ENCODE peak calls at places on chromosomes 3 and 15, in four cellular contexts. R is GM12892, A is sigmoid colon, C is HCT116. Q is an unnamed sample.

GRCh38 chr3:41118461-41119385 is 80.6 kb upstream of the CTNNB1 start:
- DNase-seq in R (no peak), A (no peak), C (no peak), Q (no peak)

GRCh38 chr15:100879046-100879445 is 585 bp upstream of the ALDH1A3 start:
- DNase-seq in C (no peak), A (no peak), R (peak), Q (no peak)

GRCh38 chr3:46615050-46615449 is 2.7 kb downstream of the FAM240A start:
- DNase-seq in C (no peak), R (no peak), A (no peak), Q (no peak)

GRCh38 chr3:8733332-8734094 is at the start of gene CAV3:
- DNase-seq in R (no peak), A (no peak), C (no peak), Q (no peak)

GRCh38 chr15:72197460-72198409 is at the start of gene GRAMD2A:
- DNase-seq in C (peak), A (no peak), R (peak), Q (no peak)

GRCh38 chr3:186990282-186990681 is 60.0 kb downstream of the ST6GAL1 start:
- DNase-seq in R (no peak), C (no peak), A (no peak), Q (no peak)

GRCh38 chr3:186772281-186772885 is 11.0 kb upstream of the EIF4A2 start:
- DNase-seq in R (peak), C (no peak), A (no peak), Q (no peak)

GRCh38 chr3:171302009-171302408 is 158.2 kb downstream of the TNIK start:
- DNase-seq in C (no peak), A (no peak), R (no peak), Q (no peak)

GRCh38 chr3:135059580-135059979 is 264.5 kb downstream of the EPHB1 start:
- DNase-seq in C (no peak), R (no peak), A (no peak), Q (no peak)

GRCh38 chr3:194100856-194101390 is 35.0 kb upstream of the HES1 start:
- DNase-seq in R (peak), A (no peak), C (no peak), Q (peak)

GRCh38 chr15:59274126-59274970 is 67.7 kb downstream of the LDHAL6B start:
- DNase-seq in R (no peak), A (no peak), C (no peak), Q (no peak)

GRCh38 chr3:122219242-122219872 is 35.9 kb downstream of the CASR start:
- DNase-seq in C (no peak), R (no peak), A (no peak), Q (no peak)

GRCh38 chr3:18424213-18424861 is 802 bp downstream of the SATB1 start:
- DNase-seq in A (peak), R (no peak), C (no peak), Q (no peak)

GRCh38 chr3:43296565-43296964 is 10.2 kb downstream of the SNRK start:
- DNase-seq in A (no peak), C (no peak), R (no peak), Q (no peak)

GRCh38 chr15:61049003-61049402 is 180.1 kb downstream of the RORA start:
- DNase-seq in C (no peak), R (no peak), A (no peak), Q (no peak)

GRCh38 chr3:126758019-126758418 is 54.0 kb downstream of the CHCHD6 start:
- DNase-seq in A (no peak), C (no peak), R (no peak), Q (no peak)

GRCh38 chr3:188097786-188098185 is 56.2 kb upstream of the LPP start:
- DNase-seq in A (no peak), R (no peak), C (no peak), Q (no peak)

GRCh38 chr15:28923726-28924280 is 38.0 kb downstream of the APBA2 start:
- DNase-seq in R (no peak), A (peak), C (no peak), Q (no peak)

GRCh38 chr3:151787626-151788025 is 26.3 kb upstream of the AADAC start:
- DNase-seq in A (no peak), R (no peak), C (no peak), Q (no peak)

GRCh38 chr15:69869881-69870465 is 227.7 kb downstream of the TLE3 start:
- DNase-seq in R (no peak), A (no peak), C (no peak), Q (no peak)

GRCh38 chr15:43518073-43518761 is 809 bp downstream of the MAP1A start:
- DNase-seq in A (no peak), C (no peak), R (no peak), Q (no peak)

GRCh38 chr15:63396546-63396939 is 14.9 kb upstream of the CA12 start:
- DNase-seq in A (no peak), C (no peak), R (no peak), Q (no peak)

GRCh38 chr3:186705882-186706780 is 11.0 kb upstream of the KNG1 start:
- DNase-seq in R (no peak), A (no peak), C (no peak), Q (peak)

GRCh38 chr3:117356296-117356695 is 646.7 kb downstream of the TUSC7 start:
- DNase-seq in C (no peak), A (no peak), R (no peak), Q (no peak)

GRCh38 chr15:80464952-80465645 is 60.9 kb downstream of the ARNT2 start:
- DNase-seq in A (no peak), C (no peak), R (no peak), Q (no peak)

GRCh38 chr15:94744080-94744793 is 512.9 kb downstream of the MCTP2 start:
- DNase-seq in C (no peak), R (no peak), A (no peak), Q (no peak)

GRCh38 chr3:67083277-67083676 is 85.2 kb downstream of the KBTBD8 start:
- DNase-seq in R (no peak), C (no peak), A (no peak), Q (peak)

GRCh38 chr15:40770147-40770721 is 454 bp downstream of the C15orf62 start:
- DNase-seq in A (no peak), R (no peak), C (no peak), Q (no peak)

GRCh38 chr3:140505256-140505655 is 172.6 kb upstream of the TRIM42 start:
- DNase-seq in R (no peak), A (no peak), C (no peak), Q (peak)

GRCh38 chr3:58536501-58537411 is at the start of gene ACOX2:
- DNase-seq in R (no peak), A (peak), C (no peak), Q (no peak)

GRCh38 chr3:36514171-36514570 is 133.9 kb downstream of the STAC start:
- DNase-seq in A (no peak), R (no peak), C (no peak), Q (no peak)

GRCh38 chr15:39438260-39438659 is 142.6 kb upstream of the THBS1 start:
- DNase-seq in R (no peak), C (no peak), A (peak), Q (no peak)
- TF ChIP-seq POLR2AphosphoS5 in R (no peak), C (no peak), A (no peak), Q (no peak)

GRCh38 chr3:108125151-108125540 is 34.3 kb upstream of the CD47 start:
- DNase-seq in R (no peak), A (no peak), C (no peak), Q (no peak)

GRCh38 chr3:108127301-108127988 is 36.6 kb upstream of the CD47 start:
- DNase-seq in C (no peak), A (no peak), R (no peak), Q (peak)

GRCh38 chr3:108126348-108126747 is 35.5 kb upstream of the CD47 start:
- DNase-seq in C (no peak), R (no peak), A (no peak), Q (no peak)

GRCh38 chr3:108124337-108125150 is 33.7 kb upstream of the CD47 start:
- DNase-seq in C (no peak), R (no peak), A (no peak), Q (peak)

GRCh38 chr3:108125550-108126071 is 34.8 kb upstream of the CD47 start:
- DNase-seq in R (no peak), A (no peak), C (no peak), Q (peak)
- TF ChIP-seq POLR2AphosphoS5 in R (peak), A (no peak), C (no peak), Q (peak)

GRCh38 chr3:159895430-159895829 is 93.2 kb upstream of the IL12A start:
- DNase-seq in A (no peak), R (no peak), C (no peak), Q (no peak)

GRCh38 chr3:159899198-159899597 is 89.4 kb upstream of the IL12A start:
- DNase-seq in R (no peak), C (no peak), A (no peak), Q (no peak)

GRCh38 chr3:159897331-159898075 is 91.1 kb upstream of the IL12A start:
- DNase-seq in C (no peak), A (no peak), R (no peak), Q (no peak)

GRCh38 chr3:159896543-159896942 is 92.1 kb upstream of the IL12A start:
- DNase-seq in C (no peak), A (no peak), R (no peak), Q (no peak)

GRCh38 chr3:159898147-159898546 is 90.5 kb upstream of the IL12A start:
- DNase-seq in C (no peak), A (no peak), R (no peak), Q (no peak)
- TF ChIP-seq POLR2AphosphoS5 in C (no peak), A (peak), R (no peak), Q (no peak)

GRCh38 chr3:9786825-9787654 is 5.2 kb downstream of the TADA3 start:
- DNase-seq in C (no peak), A (no peak), R (no peak), Q (no peak)
- TF ChIP-seq POLR2AphosphoS5 in C (no peak), A (no peak), R (no peak), Q (no peak)

DNA sequence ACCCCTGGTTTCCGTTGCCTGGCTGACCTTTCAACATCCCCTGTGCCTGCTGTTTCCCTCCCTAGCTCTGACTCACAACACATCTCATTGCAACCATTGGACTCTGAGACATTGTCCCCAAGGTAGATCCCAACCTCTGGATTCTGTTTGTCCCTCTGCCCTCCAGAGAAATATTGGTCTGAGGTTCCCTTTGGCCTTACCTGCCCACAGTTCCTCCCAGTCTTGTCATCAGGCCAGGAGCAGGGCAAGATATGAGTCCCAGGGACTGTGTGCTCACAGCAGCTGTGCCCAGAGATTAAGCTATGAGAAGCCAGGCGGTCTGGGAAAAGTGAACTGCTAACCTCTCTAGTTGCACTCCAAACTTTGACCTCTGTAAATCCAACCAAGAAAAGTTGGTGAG is 168.2 kb upstream of the NR2F2 start:
- DNase-seq in R (no peak), A (no peak), C (no peak), Q (no peak)
- TF ChIP-seq POLR2AphosphoS5 in R (no peak), A (no peak), C (no peak), Q (no peak)

Q was measured in GM12878.